ENCODE peak calls at places on chromosomes 12 and 14, in four cellular contexts. S is PC-3, J is GM23248, L is GM23338. X is an unnamed sample.

GRCh38 chr12:55716582-55717396 is 943 bp downstream of the BLOC1S1 start:
- DNase-seq in S (peak), J (peak), L (no peak), X (peak)

GRCh38 chr14:87877877-87878276 is 115.1 kb downstream of the GALC start:
- DNase-seq in S (peak), J (peak), L (no peak), X (no peak)

GRCh38 chr12:103632554-103633216 is 45.6 kb downstream of the STAB2 start:
- DNase-seq in S (peak), J (peak), L (peak), X (peak)

GRCh38 chr14:58955294-58955821 is 233.1 kb upstream of the DAAM1 start:
- DNase-seq in S (no peak), J (no peak), L (peak), X (peak)

GRCh38 chr12:10722502-10722904 is 620 bp downstream of the YBX3 start:
- DNase-seq in S (peak), J (peak), L (no peak), X (peak)

GRCh38 chr12:62523619-62524018 is 57.0 kb downstream of the MON2 start:
- DNase-seq in S (no peak), J (no peak), L (no peak), X (no peak)

GRCh38 chr12:64172143-64172970 is 49.7 kb downstream of the KICS2 start:
- DNase-seq in S (peak), J (peak), L (no peak), X (no peak)

GRCh38 chr12:4107436-4107878 is 166.1 kb upstream of the CCND2 start:
- DNase-seq in S (peak), J (peak), L (peak), X (peak)

GRCh38 chr12:93378373-93379310 is 917 bp downstream of the NUDT4 start:
- DNase-seq in S (peak), J (peak), L (peak), X (peak)

GRCh38 chr12:400828-401227 is 616 bp upstream of the CCDC77 start:
- DNase-seq in S (no peak), J (no peak), L (no peak), X (no peak)

GRCh38 chr12:402127-402456 is 648 bp downstream of the CCDC77 start:
- DNase-seq in S (peak), J (peak), L (peak), X (peak)

GRCh38 chr12:401235-402126 is at the start of gene CCDC77:
- DNase-seq in S (peak), J (peak), L (peak), X (peak)
- TF ChIP-seq EZH2phosphoT487 in S (no peak), J (no peak), L (no peak), X (no peak)

GRCh38 chr14:36652542-36653201 is 9.0 kb upstream of the PAX9 start:
- DNase-seq in S (peak), J (no peak), L (no peak), X (no peak)
- TF ChIP-seq EZH2 in S (no peak), J (no peak), L (peak), X (no peak)

GRCh38 chr12:110279561-110279960 is 1.5 kb upstream of the ATP2A2 start:
- DNase-seq in S (no peak), J (no peak), L (peak), X (no peak)
- TF ChIP-seq EZH2phosphoT487 in S (no peak), J (no peak), L (no peak), X (no peak)

DNA sequence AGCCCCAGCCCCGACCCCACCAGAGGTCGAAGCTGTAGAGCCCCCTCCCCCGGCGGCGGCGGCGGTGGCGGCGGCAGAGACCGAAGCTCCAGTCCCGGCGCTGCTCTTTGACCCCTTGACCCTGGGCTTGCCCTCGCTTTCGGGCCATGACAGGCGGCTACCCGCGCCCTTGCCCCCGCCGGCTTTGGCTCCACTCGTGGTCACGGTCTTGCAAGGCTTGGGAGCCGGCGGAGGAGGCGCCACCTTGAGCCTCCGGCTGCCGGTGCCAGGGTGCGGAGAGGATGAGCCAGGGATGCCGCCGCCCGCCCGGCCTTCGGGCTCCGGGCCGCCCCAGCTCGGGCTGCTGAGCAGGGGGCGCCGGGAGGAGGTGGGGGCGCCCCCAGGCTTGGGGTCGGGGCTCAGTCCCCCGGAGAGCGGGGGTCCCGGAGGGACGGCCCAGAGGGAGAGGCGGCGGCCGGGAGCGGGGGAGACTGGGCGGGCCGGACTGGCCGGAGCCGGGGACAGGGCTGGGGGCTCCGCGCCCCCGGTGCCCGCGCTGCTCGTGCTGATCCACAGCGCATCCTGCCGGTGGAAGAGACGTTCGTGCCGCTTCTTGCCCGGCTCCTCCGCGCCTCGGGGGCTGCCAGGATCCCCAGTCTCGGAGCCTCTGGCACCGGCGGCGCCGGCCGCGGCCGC is 938 bp downstream of the AGAP2 start:
- DNase-seq in S (no peak), J (peak), L (peak), X (peak)
- TF ChIP-seq EZH2 in S (peak), J (peak), L (peak), X (peak)

GRCh38 chr12:6459004-6459337 is 7.1 kb downstream of the TAPBPL start:
- DNase-seq in S (no peak), J (no peak), L (no peak), X (no peak)

GRCh38 chr12:6457220-6457945 is 5.5 kb downstream of the TAPBPL start:
- DNase-seq in S (no peak), J (no peak), L (no peak), X (no peak)

GRCh38 chr12:6461401-6462233 is 8.9 kb downstream of the VAMP1 start:
- DNase-seq in S (no peak), J (no peak), L (no peak), X (no peak)

GRCh38 chr12:6460751-6461371 is 9.0 kb downstream of the TAPBPL start:
- DNase-seq in S (no peak), J (no peak), L (no peak), X (no peak)

GRCh38 chr12:6458281-6459003 is 6.6 kb downstream of the TAPBPL start:
- DNase-seq in S (no peak), J (no peak), L (no peak), X (no peak)
- TF ChIP-seq EZH2phosphoT487 in S (no peak), J (no peak), L (no peak), X (no peak)

DNA sequence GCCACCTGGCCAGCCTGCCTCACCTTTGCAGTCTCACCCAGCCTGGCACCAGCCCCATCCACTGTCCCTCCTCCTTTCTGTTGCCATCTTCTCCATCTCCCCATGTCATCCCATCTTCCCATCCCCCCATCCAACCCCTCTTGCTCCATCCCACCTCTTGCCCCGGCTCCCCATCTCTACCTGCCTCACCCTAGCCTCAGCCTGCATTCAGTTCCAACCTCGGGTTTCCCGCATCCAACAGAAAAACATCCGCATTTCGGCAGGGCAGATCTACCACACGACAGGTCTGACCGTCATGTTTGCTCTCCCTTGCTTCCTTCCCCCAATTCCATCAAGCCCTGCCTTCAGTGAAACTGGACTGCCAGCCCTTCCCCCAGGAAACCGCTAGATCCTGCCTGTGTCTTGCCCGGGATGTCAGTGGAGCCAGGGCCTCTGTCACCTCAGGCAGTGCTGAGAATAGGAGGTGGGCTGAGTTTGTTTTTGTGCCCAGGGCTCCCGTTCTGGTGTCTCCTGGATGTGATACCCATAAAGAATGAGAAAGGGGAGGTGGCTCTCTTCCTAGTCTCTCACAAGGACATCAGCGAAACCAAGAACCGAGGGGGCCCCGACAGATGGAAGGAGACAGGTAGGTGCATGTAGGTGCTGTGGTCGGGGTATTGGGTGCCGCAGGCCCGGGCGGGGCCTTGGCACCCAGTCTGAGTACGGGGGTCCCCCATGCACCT is 2.5 kb downstream of the KCNH3 start:
- DNase-seq in S (no peak), J (no peak), L (no peak), X (no peak)
- TF ChIP-seq EZH2 in S (no peak), J (no peak), L (peak), X (no peak)

DNA sequence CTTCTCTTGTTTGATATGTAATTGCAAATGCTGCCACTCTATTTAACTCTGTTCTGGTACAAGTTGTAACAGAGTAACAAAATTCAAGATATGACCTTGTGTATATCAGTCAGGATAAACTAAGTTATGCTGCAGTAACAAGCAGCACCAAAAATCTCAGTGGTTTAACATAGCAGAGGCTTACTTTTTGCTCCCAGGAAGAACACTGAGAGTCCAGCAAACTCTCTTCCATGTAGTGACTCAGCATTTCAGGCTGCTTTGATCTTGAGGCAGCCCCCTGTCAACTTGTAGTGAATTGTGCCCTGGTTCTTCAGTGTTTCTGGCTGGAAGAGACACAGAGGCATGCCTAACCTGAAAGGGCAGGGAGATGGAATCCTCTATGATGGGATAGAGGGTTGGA is 11.1 kb downstream of the IRAK3 start:
- DNase-seq in S (no peak), J (no peak), L (no peak), X (no peak)
- TF ChIP-seq EZH2phosphoT487 in S (no peak), J (no peak), L (no peak), X (no peak)

GRCh38 chr12:104650541-104650940 is 193.8 kb downstream of the CHST11 start:
- DNase-seq in S (no peak), J (no peak), L (no peak), X (no peak)
- TF ChIP-seq EZH2 in S (no peak), J (no peak), L (no peak), X (no peak)

GRCh38 chr12:84512751-84513150 is 399.8 kb downstream of the SLC6A15 start:
- DNase-seq in S (peak), J (peak), L (no peak), X (no peak)

GRCh38 chr12:84508943-84509342 is 403.7 kb downstream of the SLC6A15 start:
- DNase-seq in S (no peak), J (peak), L (no peak), X (no peak)

GRCh38 chr12:84507914-84508313 is 404.7 kb downstream of the SLC6A15 start:
- DNase-seq in S (no peak), J (peak), L (no peak), X (no peak)

GRCh38 chr12:84506317-84506716 is 406.3 kb downstream of the SLC6A15 start:
- DNase-seq in S (no peak), J (no peak), L (no peak), X (no peak)

GRCh38 chr12:84508325-84508861 is 404.2 kb downstream of the SLC6A15 start:
- DNase-seq in S (peak), J (peak), L (peak), X (peak)
- TF ChIP-seq EZH2phosphoT487 in S (no peak), J (no peak), L (no peak), X (no peak)